ENCODE peak calls at places on chromosomes 11 and 22, in ten cellular contexts. O is AG04449, V is H9, G is AG04450, E is Calu3, U is cardiac muscle cell, L is psoas muscle, A is GM23338, S is HFF-Myc, M is tibial artery. W is an unnamed sample.

GRCh38 chr11:1204381-1205101 is 18.3 kb upstream of the MUC5B start:
- DNase-seq in O (no peak), V (peak; percentile 16), G (no peak), E (no peak), U (no peak), L (peak; percentile 51), A (no peak), S (no peak), M (peak; percentile 11), W (no peak)

GRCh38 chr22:28750471-28750881 is 8.6 kb downstream of the HSCB start:
- DNase-seq in O (peak; percentile 55), V (no peak), G (peak; percentile 55), E (no peak), U (peak; percentile 84), L (no peak), A (no peak), S (no peak), M (no peak), W (no peak)

GRCh38 chr11:112903310-112903709 is 57.9 kb upstream of the NCAM1 start:
- DNase-seq in O (no peak), V (no peak), G (no peak), E (no peak), U (no peak), L (no peak), A (no peak), S (no peak), M (no peak), W (no peak)

GRCh38 chr22:48639896-48640732 is 1187.6 kb downstream of the BRD1 start:
- DNase-seq in O (no peak), V (no peak), G (no peak), E (no peak), U (no peak), L (no peak), A (no peak), S (no peak), M (no peak), W (no peak)

GRCh38 chr11:2772544-2773031 is 72.8 kb upstream of the KCNQ1OT1 start:
- DNase-seq in O (no peak), V (no peak), G (peak; percentile 18), E (peak; percentile 24), U (peak; percentile 32), L (peak; percentile 21), A (no peak), S (no peak), M (no peak), W (no peak)

GRCh38 chr11:72038491-72038890 is 39.8 kb downstream of the IL18BP start:
- DNase-seq in O (no peak), V (no peak), G (peak; percentile 48), E (no peak), U (peak; percentile 77), L (peak; percentile 83), A (no peak), S (peak; percentile 35), M (peak; percentile 78), W (peak; percentile 81)

GRCh38 chr11:122751298-122752070 is 86.8 kb upstream of the CRTAM start:
- DNase-seq in O (no peak), V (no peak), G (no peak), E (no peak), U (no peak), L (no peak), A (no peak), S (no peak), M (no peak), W (no peak)

GRCh38 chr11:58451585-58451984 is 9.5 kb upstream of the OR5B12 start:
- DNase-seq in O (no peak), V (no peak), G (no peak), E (no peak), U (no peak), L (no peak), A (no peak), S (no peak), M (no peak), W (no peak)

GRCh38 chr11:134071766-134072403 is 3.0 kb downstream of the JAM3 start:
- DNase-seq in O (no peak), V (no peak), G (no peak), E (no peak), U (no peak), L (no peak), A (peak; percentile 40), S (no peak), M (no peak), W (no peak)

GRCh38 chr11:1292018-1292643 is 17.3 kb downstream of the TOLLIP start:
- DNase-seq in O (no peak), V (no peak), G (no peak), E (no peak), U (no peak), L (no peak), A (no peak), S (no peak), M (peak; percentile 5), W (no peak)

GRCh38 chr11:27973851-27974536 is 134.0 kb downstream of the KIF18A start:
- DNase-seq in O (no peak), V (no peak), G (no peak), E (no peak), U (no peak), L (no peak), A (no peak), S (no peak), M (no peak), W (no peak)

GRCh38 chr11:9251306-9251705 is 13.8 kb downstream of the DENND5A start:
- DNase-seq in O (no peak), V (no peak), G (no peak), E (no peak), U (no peak), L (no peak), A (no peak), S (no peak), M (no peak), W (no peak)

GRCh38 chr11:131977231-131977630 is 606.8 kb downstream of the NTM start:
- DNase-seq in O (peak; percentile 47), V (peak; percentile 39), G (no peak), E (no peak), U (no peak), L (no peak), A (peak; percentile 30), S (no peak), M (no peak), W (no peak)

GRCh38 chr11:82899191-82899820 is 924 bp downstream of the PRCP start:
- DNase-seq in O (no peak), V (no peak), G (no peak), E (no peak), U (no peak), L (no peak), A (no peak), S (no peak), M (no peak), W (no peak)

GRCh38 chr22:17581056-17581455 is 17.8 kb downstream of the SLC25A18 start:
- DNase-seq in O (no peak), V (no peak), G (no peak), E (no peak), U (no peak), L (no peak), A (no peak), S (no peak), M (no peak), W (no peak)

GRCh38 chr22:39612811-39613548 is 42.4 kb downstream of the CACNA1I start:
- DNase-seq in O (no peak), V (no peak), G (no peak), E (no peak), U (no peak), L (no peak), A (no peak), S (no peak), M (no peak), W (no peak)

GRCh38 chr11:117824571-117825537 is at the start of gene FXYD2:
- DNase-seq in O (no peak), V (peak; percentile 36), G (no peak), E (no peak), U (peak; percentile 69), L (peak; percentile 74), A (no peak), S (no peak), M (peak; percentile 55), W (peak; percentile 79)

DNA sequence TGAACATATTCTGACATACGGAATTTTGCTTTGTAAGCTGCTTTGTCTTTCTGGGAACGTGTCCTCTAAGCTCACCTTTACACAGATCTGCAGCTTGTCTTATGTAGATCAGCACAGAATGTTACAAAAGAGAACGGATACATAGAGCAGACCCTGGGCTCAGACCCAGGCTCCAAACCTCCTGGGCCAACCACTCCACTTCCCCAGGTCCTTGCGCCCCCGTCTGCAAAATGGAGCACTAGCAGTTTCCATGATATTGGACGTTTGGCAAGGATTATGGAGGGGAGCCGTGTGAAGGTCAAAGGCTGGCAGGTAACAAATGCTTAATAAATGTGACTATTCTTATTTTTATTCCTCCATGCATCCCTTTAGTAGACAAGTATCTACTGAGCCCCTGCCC is 358.4 kb downstream of the CTTN start:
- DNase-seq in O (no peak), V (no peak), G (no peak), E (no peak), U (no peak), L (no peak), A (no peak), S (no peak), M (no peak), W (no peak)
- TF ChIP-seq CTCF in O (no peak), V (no peak), G (no peak), E (no peak), U (no peak), L (no peak), A (no peak), S (no peak), M (no peak), W (no peak)

GRCh38 chr11:130315354-130315970 is 745 bp upstream of the ZBTB44 start:
- DNase-seq in O (no peak), V (peak; percentile 77), G (no peak), E (peak; percentile 61), U (peak; percentile 10), L (peak; percentile 57), A (peak; percentile 85), S (no peak), M (no peak), W (no peak)
- TF ChIP-seq CTCF in O (no peak), V (peak; percentile 66), G (no peak), E (no peak), U (no peak), L (no peak), A (peak; percentile 59), S (no peak), M (no peak), W (no peak)

DNA sequence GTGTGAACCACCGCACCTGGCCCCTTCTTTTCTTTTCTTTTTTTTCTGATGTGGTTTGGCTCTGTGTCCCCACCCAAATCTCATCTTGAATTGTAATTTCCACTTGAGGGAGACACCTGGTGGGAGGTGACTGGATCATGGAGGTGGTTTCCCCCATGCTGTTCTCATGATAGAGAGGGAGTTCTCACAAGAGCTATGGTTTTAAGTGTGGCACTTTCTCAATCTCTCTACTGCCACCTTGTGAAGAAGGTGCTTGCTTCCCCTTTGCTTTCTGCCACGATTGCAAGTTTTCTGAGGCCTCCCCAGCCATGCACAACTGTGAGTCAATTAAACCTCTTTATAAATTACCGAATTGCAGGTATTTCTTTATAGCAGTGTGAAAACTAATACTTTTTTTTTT is 4.9 kb upstream of the TCN2 start:
- DNase-seq in O (no peak), V (peak; percentile 44), G (no peak), E (peak; percentile 31), U (peak; percentile 52), L (no peak), A (peak; percentile 78), S (no peak), M (no peak), W (no peak)
- TF ChIP-seq CTCF in O (peak; percentile 31), V (peak; percentile 68), G (peak; percentile 55), E (peak; percentile 63), U (peak; percentile 51), L (no peak), A (peak; percentile 68), S (peak; percentile 37), M (no peak), W (no peak)

GRCh38 chr11:40921256-40921655 is 538.2 kb downstream of the LRRC4C start:
- DNase-seq in O (no peak), V (no peak), G (no peak), E (no peak), U (no peak), L (no peak), A (no peak), S (no peak), M (no peak), W (no peak)

GRCh38 chr11:40924915-40925314 is 534.5 kb downstream of the LRRC4C start:
- DNase-seq in O (no peak), V (no peak), G (no peak), E (no peak), U (no peak), L (no peak), A (peak; percentile 12), S (no peak), M (no peak), W (no peak)
- TF ChIP-seq CTCF in O (no peak), V (peak; percentile 53), G (no peak), E (no peak), U (no peak), L (no peak), A (peak; percentile 55), S (no peak), M (no peak), W (no peak)

W was measured in right atrium auricular region.